ENCODE peak calls at places on chromosomes 1 and 21, in seven cellular contexts. E, F, L, W, S, B and X are unnamed samples.

GRCh38 chr1:9284061-9284460 is 8.6 kb upstream of the SPSB1 start:
- DNase-seq in E (no peak), F (no peak), L (peak; percentile 34), W (no peak), S (no peak), B (no peak), X (no peak)

GRCh38 chr21:26909972-26910371 is 56.9 kb downstream of the ADAMTS5 start:
- DNase-seq in E (peak; percentile 90), F (peak; percentile 5), L (no peak), W (no peak), S (no peak), B (no peak), X (no peak)

GRCh38 chr1:20361805-20362381 is 71.2 kb downstream of the VWA5B1 start:
- DNase-seq in E (no peak), F (peak; percentile 50), L (no peak), W (no peak), S (peak; percentile 49), B (peak; percentile 40), X (no peak)

GRCh38 chr21:32844653-32845443 is 73.3 kb upstream of the PAXBP1 start:
- DNase-seq in E (no peak), F (peak; percentile 45), L (no peak), W (no peak), S (peak; percentile 40), B (no peak), X (no peak)

GRCh38 chr1:68174173-68175113 is 57.9 kb downstream of the WLS start:
- DNase-seq in E (no peak), F (peak; percentile 97), L (no peak), W (peak; percentile 75), S (peak; percentile 27), B (peak; percentile 5), X (peak; percentile 29)

GRCh38 chr1:155970531-155971167 is 7.7 kb downstream of the ARHGEF2 start:
- DNase-seq in E (no peak), F (peak; percentile 75), L (no peak), W (peak; percentile 79), S (no peak), B (no peak), X (no peak)

GRCh38 chr1:154206212-154206611 is at the start of gene CFAP141:
- DNase-seq in E (no peak), F (no peak), L (no peak), W (no peak), S (peak; percentile 39), B (no peak), X (peak; percentile 15)

GRCh38 chr1:77678628-77679610 is 3.5 kb downstream of the ZZZ3 start:
- DNase-seq in E (no peak), F (no peak), L (no peak), W (no peak), S (no peak), B (no peak), X (no peak)

GRCh38 chr1:203534526-203534925 is 40.6 kb downstream of the OPTC start:
- DNase-seq in E (no peak), F (peak; percentile 90), L (no peak), W (no peak), S (peak; percentile 71), B (no peak), X (no peak)

GRCh38 chr1:225464851-225465792 is 37.3 kb upstream of the LBR start:
- DNase-seq in E (peak; percentile 84), F (peak; percentile 45), L (no peak), W (no peak), S (no peak), B (no peak), X (peak; percentile 34)

GRCh38 chr1:181640959-181641358 is 157.6 kb downstream of the CACNA1E start:
- DNase-seq in E (no peak), F (no peak), L (no peak), W (no peak), S (no peak), B (peak; percentile 7), X (no peak)

GRCh38 chr1:48061162-48062136 is 64.3 kb upstream of the TRABD2B start:
- DNase-seq in E (peak; percentile 86), F (peak; percentile 40), L (no peak), W (peak; percentile 80), S (peak; percentile 38), B (peak; percentile 52), X (peak; percentile 86)

GRCh38 chr1:153271711-153272110 is 12.2 kb downstream of the LORICRIN start:
- DNase-seq in E (no peak), F (no peak), L (no peak), W (no peak), S (no peak), B (no peak), X (no peak)